ENCODE peak calls at places on chromosomes 3 and 15, in four cellular contexts. D, V, Q and T are unnamed samples.

GRCh38 chr3:76624128-76624527 is 415.8 kb upstream of the ROBO2 start:
- DNase-seq in D (no peak), V (no peak), Q (no peak), T (no peak)

GRCh38 chr15:77034620-77035467 is 36.1 kb downstream of the TSPAN3 start:
- DNase-seq in D (peak), V (no peak), Q (no peak), T (no peak)

GRCh38 chr3:40920041-40920440 is 279.3 kb upstream of the CTNNB1 start:
- DNase-seq in D (peak), V (no peak), Q (peak), T (peak)

GRCh38 chr15:23447107-23447500 is at the start of gene GOLGA6L2:
- DNase-seq in D (peak), V (no peak), Q (no peak), T (no peak)

GRCh38 chr15:41968738-41969137 is 3.6 kb downstream of the EHD4 start:
- DNase-seq in D (no peak), V (no peak), Q (no peak), T (no peak)

GRCh38 chr15:91413142-91413541 is 313.1 kb downstream of the SV2B start:
- DNase-seq in D (no peak), V (no peak), Q (no peak), T (no peak)

GRCh38 chr3:150391200-150391599 is 16.9 kb upstream of the TSC22D2 start:
- DNase-seq in D (peak), V (no peak), Q (peak), T (peak)

GRCh38 chr3:55042591-55042990 is 114.7 kb upstream of the LRTM1 start:
- DNase-seq in D (no peak), V (no peak), Q (peak), T (peak)

GRCh38 chr3:142077859-142078500 is 71.4 kb downstream of the TFDP2 start:
- DNase-seq in D (no peak), V (no peak), Q (no peak), T (no peak)

GRCh38 chr3:192920406-192920805 is 2.8 kb upstream of the MB21D2 start:
- DNase-seq in D (no peak), V (no peak), Q (no peak), T (no peak)

GRCh38 chr3:126604691-126605090 is 46.0 kb upstream of the C3orf22 start:
- DNase-seq in D (no peak), V (no peak), Q (no peak), T (no peak)

GRCh38 chr3:9946112-9947024 is 5.8 kb downstream of the PRRT3 start:
- DNase-seq in D (peak), V (peak), Q (peak), T (peak)
- TF ChIP-seq CTCF in D (peak), V (peak), Q (peak), T (peak)

DNA sequence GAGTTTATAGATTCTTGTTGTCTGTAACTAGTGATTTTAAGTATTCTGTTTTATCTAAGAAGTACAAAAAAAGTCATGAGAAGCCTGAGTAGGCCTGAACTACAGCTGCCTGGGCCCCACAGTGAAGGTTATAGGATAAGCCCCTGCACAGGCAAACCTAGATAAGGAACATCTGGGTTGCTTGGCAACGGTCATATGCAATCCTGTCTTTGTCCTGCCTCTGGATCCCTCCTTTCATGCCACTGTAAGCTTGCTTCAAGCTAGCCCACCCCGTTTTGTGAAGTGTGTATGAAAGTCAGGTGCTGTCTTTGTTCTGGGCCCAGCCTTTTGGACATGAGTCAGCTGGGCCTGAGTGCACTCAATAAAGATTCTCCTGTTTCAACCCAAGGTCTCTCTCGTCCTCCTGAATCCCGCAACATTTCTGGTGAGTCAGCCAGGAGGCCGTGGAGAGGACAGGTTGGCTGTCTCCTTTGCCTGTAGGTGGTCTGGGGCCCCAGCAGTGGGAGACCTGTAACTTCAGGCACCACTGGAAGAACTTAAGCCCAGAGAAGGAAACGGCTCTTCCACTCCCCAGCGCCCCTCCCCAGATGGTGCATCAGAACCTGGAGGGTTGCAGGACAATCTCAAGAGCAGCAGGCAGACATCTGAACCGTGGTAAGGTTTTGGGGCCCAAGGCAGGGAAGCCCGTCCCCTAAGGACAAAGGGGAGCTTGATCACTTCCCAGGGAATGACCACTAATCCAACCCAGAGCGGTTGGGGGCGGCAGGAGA is 8.2 kb upstream of the SLC9C1 start:
- DNase-seq in D (no peak), V (no peak), Q (no peak), T (peak)
- H3K4me3 ChIP-seq in D (no peak), V (peak), Q (peak), T (no peak)

GRCh38 chr15:80665151-80665550 is 30.0 kb upstream of the ABHD17C start:
- DNase-seq in D (no peak), V (no peak), Q (no peak), T (no peak)

GRCh38 chr15:80662756-80663553 is 32.2 kb upstream of the ABHD17C start:
- DNase-seq in D (no peak), V (no peak), Q (no peak), T (no peak)

GRCh38 chr15:80662129-80662528 is 33.0 kb upstream of the ABHD17C start:
- DNase-seq in D (peak), V (no peak), Q (no peak), T (no peak)

GRCh38 chr15:80659375-80659774 is 35.7 kb upstream of the ABHD17C start:
- DNase-seq in D (no peak), V (no peak), Q (no peak), T (no peak)

GRCh38 chr15:80660114-80660513 is 35.0 kb upstream of the ABHD17C start:
- DNase-seq in D (no peak), V (no peak), Q (peak), T (peak)
- TF ChIP-seq CTCF in D (no peak), V (peak), Q (peak), T (peak)

GRCh38 chr3:158771018-158771350 is 30.9 kb upstream of the MFSD1 start:
- DNase-seq in D (no peak), V (no peak), Q (no peak), T (peak)

GRCh38 chr3:158770254-158771017 is 31.4 kb upstream of the MFSD1 start:
- DNase-seq in D (no peak), V (no peak), Q (peak), T (peak)

GRCh38 chr3:158768361-158768787 is 33.5 kb upstream of the MFSD1 start:
- DNase-seq in D (no peak), V (peak), Q (peak), T (peak)

GRCh38 chr3:158769519-158770253 is 32.2 kb upstream of the MFSD1 start:
- DNase-seq in D (no peak), V (no peak), Q (peak), T (no peak)

GRCh38 chr3:158768881-158769518 is 32.9 kb upstream of the MFSD1 start:
- DNase-seq in D (no peak), V (peak), Q (peak), T (peak)
- H3K4me3 ChIP-seq in D (no peak), V (no peak), Q (no peak), T (peak)

DNA sequence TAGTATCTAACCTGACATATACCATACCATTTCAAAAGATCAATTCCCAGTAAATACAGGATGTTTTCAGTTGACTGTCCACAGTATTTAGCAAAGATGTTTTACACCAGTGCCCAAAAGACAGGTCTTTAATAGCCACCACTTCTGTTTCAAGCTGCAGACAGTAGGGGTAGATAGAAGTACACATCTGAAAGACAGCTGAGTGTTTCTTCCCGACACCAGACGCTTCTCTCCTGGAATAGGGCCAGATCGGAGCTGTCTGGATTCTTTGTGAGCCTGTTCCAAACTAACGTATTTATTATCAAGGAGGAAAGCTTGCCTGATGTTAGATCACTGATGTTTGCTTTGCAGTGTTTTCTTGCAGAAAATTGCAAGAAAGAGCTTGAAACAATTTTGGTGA is 136.1 kb upstream of the RBMS3 start:
- DNase-seq in D (no peak), V (no peak), Q (peak), T (peak)
- TF ChIP-seq CTCF in D (no peak), V (no peak), Q (peak), T (peak)

GRCh38 chr3:31522152-31522551 is 10.6 kb upstream of the STT3B start:
- DNase-seq in D (peak), V (no peak), Q (peak), T (no peak)
- H3K4me3 ChIP-seq in D (no peak), V (no peak), Q (no peak), T (no peak)

GRCh38 chr3:5226783-5227182 is 39.3 kb downstream of the EDEM1 start:
- DNase-seq in D (peak), V (no peak), Q (peak), T (peak)
- TF ChIP-seq CTCF in D (peak), V (peak), Q (peak), T (peak)